ENCODE peak calls at places on chromosomes 3 and 15, in seven cellular contexts. P is dermis microvascular lymphatic vessel endothelial cell; U is HTR-8/SVneo; X is Peyer's patch; F is GM13976; Z is IMR-90; O is CD8-positive, alpha-beta T cell. C is an unnamed sample.
A peak's percentile ranks its signal among the peaks of the same experiment; 100 is the strongest.

GRCh38 chr3:632571-633170 is 436.1 kb downstream of the CHL1 start:
- DNase-seq in P (peak; percentile 32), U (peak; percentile 18), X (no peak), F (peak; percentile 12), Z (peak; percentile 18), O (no peak), C (peak; percentile 12)

GRCh38 chr3:45793482-45794176 is 2.7 kb downstream of the SLC6A20 start:
- DNase-seq in P (no peak), U (no peak), X (no peak), F (no peak), Z (no peak), O (no peak), C (no peak)

GRCh38 chr3:134029256-134029733 is 430 bp downstream of the SLCO2A1 start:
- DNase-seq in P (no peak), U (no peak), X (no peak), F (no peak), Z (peak; percentile 15), O (no peak), C (no peak)

GRCh38 chr3:10648181-10648580 is 142.8 kb upstream of the ATP2B2 start:
- DNase-seq in P (no peak), U (no peak), X (no peak), F (no peak), Z (no peak), O (no peak), C (no peak)

GRCh38 chr3:192106528-192106927 is 620.8 kb downstream of the FGF12 start:
- DNase-seq in P (no peak), U (no peak), X (no peak), F (no peak), Z (no peak), O (no peak), C (no peak)

GRCh38 chr3:58072046-58072445 is 63.8 kb downstream of the FLNB start:
- DNase-seq in P (no peak), U (no peak), X (no peak), F (no peak), Z (peak; percentile 81), O (no peak), C (peak; percentile 64)

GRCh38 chr3:64321747-64322146 is 96.5 kb upstream of the PRICKLE2 start:
- DNase-seq in P (peak; percentile 73), U (peak; percentile 41), X (no peak), F (no peak), Z (peak; percentile 85), O (no peak), C (peak; percentile 29)

GRCh38 chr15:95551580-95551979 is 778.9 kb upstream of the NR2F2 start:
- DNase-seq in P (no peak), U (no peak), X (no peak), F (no peak), Z (no peak), O (no peak), C (no peak)

GRCh38 chr3:169218314-169218983 is 445.1 kb downstream of the MECOM start:
- DNase-seq in P (peak; percentile 96), U (peak; percentile 53), X (no peak), F (no peak), Z (peak; percentile 71), O (no peak), C (peak; percentile 59)

GRCh38 chr15:50143255-50143860 is 24.3 kb upstream of the ATP8B4 start:
- DNase-seq in P (no peak), U (no peak), X (no peak), F (no peak), Z (no peak), O (no peak), C (no peak)

GRCh38 chr3:195812366-195812765 is 637 bp upstream of the MUC4 start:
- DNase-seq in P (no peak), U (no peak), X (no peak), F (no peak), Z (no peak), O (no peak), C (no peak)

GRCh38 chr15:65902373-65902772 is 33.1 kb downstream of the RAB11A start:
- DNase-seq in P (peak; percentile 25), U (peak; percentile 27), X (peak; percentile 57), F (peak; percentile 55), Z (peak; percentile 6), O (no peak), C (no peak)

GRCh38 chr3:154089416-154090115 is 31.6 kb upstream of the ARHGEF26 start:
- DNase-seq in P (no peak), U (no peak), X (no peak), F (no peak), Z (no peak), O (no peak), C (no peak)

GRCh38 chr15:28977377-28978010 is 91.7 kb downstream of the APBA2 start:
- DNase-seq in P (peak; percentile 64), U (peak; percentile 89), X (no peak), F (no peak), Z (peak; percentile 98), O (no peak), C (peak; percentile 86)

GRCh38 chr3:29949131-29949530 is 657.3 kb upstream of the TGFBR2 start:
- DNase-seq in P (no peak), U (no peak), X (no peak), F (no peak), Z (peak; percentile 35), O (no peak), C (no peak)

GRCh38 chr3:31521468-31521867 is 11.3 kb upstream of the STT3B start:
- DNase-seq in P (no peak), U (no peak), X (no peak), F (no peak), Z (no peak), O (no peak), C (no peak)

GRCh38 chr15:77243716-77244401 is 172.9 kb upstream of the TSPAN3 start:
- DNase-seq in P (no peak), U (no peak), X (no peak), F (peak; percentile 16), Z (no peak), O (no peak), C (no peak)

GRCh38 chr3:112802338-112802737 is 44.3 kb downstream of the CD200R1L start:
- DNase-seq in P (no peak), U (no peak), X (no peak), F (no peak), Z (no peak), O (no peak), C (no peak)

GRCh38 chr15:43150171-43150929 is 17.0 kb downstream of the TMEM62 start:
- DNase-seq in P (no peak), U (peak; percentile 79), X (no peak), F (no peak), Z (peak; percentile 98), O (no peak), C (peak; percentile 72)

GRCh38 chr15:60351066-60351465 is 46.7 kb downstream of the ANXA2 start:
- DNase-seq in P (no peak), U (no peak), X (no peak), F (no peak), Z (no peak), O (no peak), C (peak; percentile 40)

GRCh38 chr3:101687142-101687931 is 819 bp upstream of the RPL24 start:
- DNase-seq in P (no peak), U (no peak), X (no peak), F (no peak), Z (no peak), O (no peak), C (no peak)

GRCh38 chr3:158845748-158846350 is 44.0 kb downstream of the MFSD1 start:
- DNase-seq in P (peak; percentile 3), U (peak; percentile 53), X (no peak), F (peak; percentile 64), Z (no peak), O (peak; percentile 28), C (no peak)

GRCh38 chr15:76336254-76337046 is at the start of gene ISL2:
- DNase-seq in P (peak; percentile 28), U (peak; percentile 96), X (peak; percentile 68), F (peak; percentile 95), Z (peak; percentile 96), O (no peak), C (peak; percentile 88)